ENCODE peak calls at places on chromosome 15, in eight cellular contexts. Y is AG04450, I is brain microvascular endothelial cell, X is A549, N is neural progenitor cell, K is esophagus muscularis mucosa, H is HepG2, L is HL-60. F is an unnamed sample.

GRCh38 chr15:99406716-99407487 is 155.6 kb downstream of the LRRC28 start:
- DNase-seq in Y (no peak), I (no peak), X (no peak), N (no peak), K (no peak), H (no peak), L (no peak), F (no peak)

GRCh38 chr15:72934006-72934405 is 118.3 kb upstream of the NEO1 start:
- DNase-seq in Y (no peak), I (no peak), X (no peak), N (no peak), K (no peak), H (no peak), L (no peak), F (no peak)

GRCh38 chr15:35956066-35956465 is 410.1 kb upstream of the DPH6 start:
- DNase-seq in Y (no peak), I (no peak), X (no peak), N (no peak), K (no peak), H (no peak), L (no peak), F (no peak)

GRCh38 chr15:62393196-62393595 is 228.1 kb upstream of the C2CD4B start:
- DNase-seq in Y (no peak), I (no peak), X (no peak), N (no peak), K (no peak), H (no peak), L (no peak), F (no peak)

GRCh38 chr15:68795298-68795848 is 25.3 kb downstream of the ANP32A start:
- DNase-seq in Y (no peak), I (peak; percentile 82), X (no peak), N (peak; percentile 96), K (peak; percentile 94), H (no peak), L (peak; percentile 57), F (peak; percentile 95)

GRCh38 chr15:34795267-34796081 is at the start of gene ACTC1:
- DNase-seq in Y (no peak), I (peak; percentile 39), X (peak; percentile 21), N (peak; percentile 74), K (no peak), H (no peak), L (no peak), F (peak; percentile 69)

GRCh38 chr15:69064649-69065048 is 50.2 kb downstream of the NOX5 start:
- DNase-seq in Y (no peak), I (no peak), X (no peak), N (no peak), K (no peak), H (no peak), L (no peak), F (no peak)

GRCh38 chr15:66835558-66835878 is 133.5 kb downstream of the SMAD6 start:
- DNase-seq in Y (no peak), I (no peak), X (no peak), N (no peak), K (no peak), H (no peak), L (peak; percentile 57), F (no peak)

GRCh38 chr15:74205593-74205969 is 3.0 kb upstream of the STRA6 start:
- DNase-seq in Y (no peak), I (no peak), X (no peak), N (no peak), K (no peak), H (no peak), L (no peak), F (no peak)

GRCh38 chr15:67166280-67167009 is 88.0 kb downstream of the AAGAB start:
- DNase-seq in Y (no peak), I (no peak), X (no peak), N (no peak), K (no peak), H (no peak), L (no peak), F (no peak)

GRCh38 chr15:90618330-90619136 is 88.8 kb downstream of the CRTC3 start:
- DNase-seq in Y (peak; percentile 11), I (no peak), X (no peak), N (no peak), K (no peak), H (no peak), L (no peak), F (no peak)

GRCh38 chr15:31440754-31441298 is 114.2 kb downstream of the KLF13 start:
- DNase-seq in Y (no peak), I (no peak), X (no peak), N (peak; percentile 51), K (no peak), H (no peak), L (no peak), F (no peak)

GRCh38 chr15:31437686-31438085 is 111.1 kb downstream of the KLF13 start:
- DNase-seq in Y (no peak), I (no peak), X (no peak), N (no peak), K (no peak), H (no peak), L (no peak), F (no peak)

GRCh38 chr15:31442203-31443090 is 115.8 kb downstream of the KLF13 start:
- DNase-seq in Y (peak; percentile 78), I (peak; percentile 92), X (peak; percentile 52), N (peak; percentile 52), K (no peak), H (no peak), L (no peak), F (peak; percentile 62)

GRCh38 chr15:31438601-31439265 is 112.1 kb downstream of the KLF13 start:
- DNase-seq in Y (no peak), I (no peak), X (no peak), N (no peak), K (no peak), H (no peak), L (no peak), F (no peak)

DNA sequence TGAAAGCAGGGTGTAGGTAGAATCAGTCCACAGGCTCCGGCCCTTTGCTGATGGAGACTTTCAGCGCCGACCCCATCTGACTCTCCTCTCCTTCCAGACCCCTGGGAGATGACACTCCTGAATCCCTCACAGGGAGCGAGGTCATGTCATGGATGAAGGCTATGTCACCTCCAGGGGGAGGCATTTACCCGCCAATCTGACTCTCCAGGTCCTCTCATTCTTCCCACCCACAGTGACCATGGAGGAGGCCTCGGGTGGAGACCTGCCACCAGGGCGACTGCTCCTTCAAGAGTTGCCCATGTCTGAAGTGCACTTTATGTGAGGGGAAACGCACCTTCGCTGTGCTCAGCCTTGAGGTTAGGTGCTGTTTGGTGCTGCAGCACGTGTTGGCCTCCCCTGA is 112.7 kb downstream of the KLF13 start:
- DNase-seq in Y (no peak), I (no peak), X (peak; percentile 75), N (peak; percentile 50), K (no peak), H (peak; percentile 35), L (no peak), F (peak; percentile 30)
- TF ChIP-seq CTCF in Y (no peak), I (peak; percentile 43), X (peak; percentile 58), N (peak; percentile 35), K (no peak), H (peak; percentile 76), L (no peak), F (no peak)

DNA sequence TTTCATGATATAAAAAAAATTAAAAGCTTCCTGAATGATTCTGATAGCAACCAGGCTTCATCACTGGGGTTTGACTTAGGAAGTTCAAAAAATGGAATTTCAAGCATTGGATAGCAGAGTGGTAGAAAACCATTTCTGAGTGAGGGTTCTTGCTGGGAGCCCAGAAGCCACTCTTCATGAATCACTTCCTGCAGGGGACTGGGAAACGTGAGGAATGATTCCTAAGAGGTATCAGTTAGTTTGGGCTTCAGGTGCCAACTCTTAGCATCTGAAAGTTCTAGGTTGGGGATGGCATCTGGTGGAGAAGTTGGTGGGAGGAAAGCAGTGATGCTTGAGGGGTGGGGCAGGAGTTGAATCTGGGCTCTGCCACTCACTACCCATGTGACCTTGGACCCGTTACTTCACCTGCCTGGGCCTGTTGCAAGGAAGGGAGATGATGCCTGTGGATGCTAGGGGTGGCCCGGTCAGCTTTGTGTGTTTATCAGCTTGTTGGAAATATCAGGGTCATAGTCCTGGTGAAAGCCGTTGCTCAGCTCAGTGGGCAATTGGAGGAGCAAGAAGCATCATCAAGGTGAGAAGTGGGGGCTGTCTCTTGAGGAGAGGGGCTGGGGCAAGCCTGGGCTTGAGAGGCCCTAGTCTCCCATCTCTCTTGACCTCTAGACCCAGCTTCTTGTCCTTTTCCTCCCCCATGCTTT is 37.0 kb upstream of the TNFAIP8L3 start:
- DNase-seq in Y (no peak), I (no peak), X (no peak), N (no peak), K (no peak), H (peak; percentile 25), L (no peak), F (no peak)
- H3K27ac ChIP-seq in Y (peak overlapping the region; percentile 53), I (peak overlapping the region; percentile 83), X (peak overlapping the region; percentile 54), N (no peak overlapping the region), K (peak overlapping the region; percentile 62), H (no peak overlapping the region), L (no peak overlapping the region), F (peak overlapping the region; percentile 57)

GRCh38 chr15:30904812-30905211 is 1.1 kb downstream of the FAN1 start:
- DNase-seq in Y (no peak), I (no peak), X (no peak), N (no peak), K (no peak), H (no peak), L (no peak), F (no peak)

GRCh38 chr15:30906366-30906765 is 2.7 kb downstream of the FAN1 start:
- DNase-seq in Y (no peak), I (no peak), X (no peak), N (no peak), K (no peak), H (no peak), L (no peak), F (no peak)

GRCh38 chr15:30905821-30906220 is 2.1 kb downstream of the FAN1 start:
- DNase-seq in Y (no peak), I (no peak), X (no peak), N (no peak), K (peak; percentile 17), H (no peak), L (no peak), F (no peak)

GRCh38 chr15:30901889-30902288 is 1.8 kb upstream of the FAN1 start:
- DNase-seq in Y (no peak), I (no peak), X (no peak), N (no peak), K (no peak), H (no peak), L (no peak), F (no peak)

DNA sequence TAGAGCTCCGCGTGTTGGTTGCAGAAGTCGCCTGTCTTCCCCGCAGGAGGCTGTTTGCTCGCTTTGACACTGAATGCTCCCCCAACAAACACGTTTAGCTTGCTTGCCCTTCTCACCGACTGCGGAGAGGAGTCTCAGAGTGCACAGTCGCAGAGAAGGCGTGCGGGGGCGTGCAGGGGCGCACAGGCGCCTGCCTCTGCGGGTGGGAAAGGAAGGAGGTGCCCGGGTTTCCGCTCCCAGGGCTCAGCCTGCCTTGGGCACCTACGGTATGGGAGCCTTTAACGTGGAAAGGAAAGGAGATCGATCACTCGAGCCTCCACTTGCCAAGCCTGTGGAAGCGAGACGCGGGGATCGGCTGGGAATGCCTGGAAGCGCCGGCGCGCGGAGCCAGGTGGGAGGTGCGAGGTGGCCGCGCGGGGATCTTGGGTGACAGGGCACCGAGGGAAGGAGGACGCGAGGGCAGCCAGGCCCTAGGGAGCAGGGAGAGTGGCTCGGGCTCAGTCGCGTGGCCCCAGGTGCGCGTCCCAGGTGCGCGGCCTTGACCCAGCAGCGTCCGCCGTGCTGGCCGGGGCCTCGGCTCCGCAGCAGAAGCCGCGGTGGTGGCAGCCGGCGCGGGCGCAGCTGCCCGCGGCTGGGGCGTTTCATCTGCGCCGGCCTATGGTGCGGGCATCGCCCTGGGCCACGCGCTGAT is at the start of gene FAN1:
- DNase-seq in Y (peak; percentile 56), I (peak; percentile 87), X (peak; percentile 92), N (peak; percentile 90), K (peak; percentile 95), H (peak; percentile 78), L (no peak), F (peak; percentile 92)
- TF ChIP-seq CTCF in Y (no peak), I (no peak), X (no peak), N (no peak), K (no peak), H (peak; percentile 47), L (no peak), F (no peak)

GRCh38 chr15:40554164-40554530 is 10.7 kb downstream of the CCDC32 start:
- DNase-seq in Y (no peak), I (no peak), X (no peak), N (peak; percentile 47), K (no peak), H (no peak), L (no peak), F (no peak)
- H3K27ac ChIP-seq in Y (no peak overlapping the region), I (no peak overlapping the region), X (no peak overlapping the region), N (no peak overlapping the region), K (no peak overlapping the region), H (no peak overlapping the region), L (no peak overlapping the region), F (no peak overlapping the region)

F was measured in RWPE1.